ENCODE peak calls at places on chromosomes 5 and 9, in five cellular contexts. One of them, this sample, is unnamed.

GRCh38 chr5:54309751-54310432 is 481 bp downstream of the ARL15 start:
- DNase-seq in HuH-7: no peak
- DNase-seq in amygdala: peak; percentile 64
- DNase-seq in stimulated activated CD4-positive, alpha-beta T cell treated with anti-CD3 and anti-CD28 coated beads, Interleukin-4, amount 100 ng/mL, for 1 hour: peak; percentile 29
- DNase-seq in KBM-7: peak; percentile 53
- DNase-seq in this sample: no peak

GRCh38 chr9:124502711-124503702 is 4.2 kb downstream of the NR5A1 start:
- DNase-seq in HuH-7: no peak
- DNase-seq in amygdala: no peak
- DNase-seq in stimulated activated CD4-positive, alpha-beta T cell treated with anti-CD3 and anti-CD28 coated beads, Interleukin-4, amount 100 ng/mL, for 1 hour: no peak
- DNase-seq in KBM-7: no peak
- DNase-seq in this sample: no peak

GRCh38 chr9:125861405-125862063 is 114.4 kb downstream of the PBX3 start:
- DNase-seq in HuH-7: no peak
- DNase-seq in amygdala: no peak
- DNase-seq in stimulated activated CD4-positive, alpha-beta T cell treated with anti-CD3 and anti-CD28 coated beads, Interleukin-4, amount 100 ng/mL, for 1 hour: no peak
- DNase-seq in KBM-7: no peak
- DNase-seq in this sample: no peak

GRCh38 chr9:100096378-100096916 is 2.4 kb downstream of the ERP44 start:
- DNase-seq in HuH-7: no peak
- DNase-seq in amygdala: no peak
- DNase-seq in stimulated activated CD4-positive, alpha-beta T cell treated with anti-CD3 and anti-CD28 coated beads, Interleukin-4, amount 100 ng/mL, for 1 hour: no peak
- DNase-seq in KBM-7: no peak
- DNase-seq in this sample: no peak

GRCh38 chr5:153598099-153598498 is 107.6 kb downstream of the GRIA1 start:
- DNase-seq in HuH-7: no peak
- DNase-seq in amygdala: no peak
- DNase-seq in stimulated activated CD4-positive, alpha-beta T cell treated with anti-CD3 and anti-CD28 coated beads, Interleukin-4, amount 100 ng/mL, for 1 hour: no peak
- DNase-seq in KBM-7: no peak
- DNase-seq in this sample: no peak

GRCh38 chr5:116557669-116558271 is 16.9 kb downstream of the SEMA6A start:
- DNase-seq in HuH-7: no peak
- DNase-seq in amygdala: no peak
- DNase-seq in stimulated activated CD4-positive, alpha-beta T cell treated with anti-CD3 and anti-CD28 coated beads, Interleukin-4, amount 100 ng/mL, for 1 hour: no peak
- DNase-seq in KBM-7: peak; percentile 27
- DNase-seq in this sample: no peak

GRCh38 chr5:22764736-22765135 is 88.4 kb downstream of the CDH12 start:
- DNase-seq in HuH-7: no peak
- DNase-seq in amygdala: no peak
- DNase-seq in stimulated activated CD4-positive, alpha-beta T cell treated with anti-CD3 and anti-CD28 coated beads, Interleukin-4, amount 100 ng/mL, for 1 hour: no peak
- DNase-seq in KBM-7: no peak
- DNase-seq in this sample: no peak

GRCh38 chr5:113446358-113446927 is 11.7 kb upstream of the TSSK1B start:
- DNase-seq in HuH-7: no peak
- DNase-seq in amygdala: no peak
- DNase-seq in stimulated activated CD4-positive, alpha-beta T cell treated with anti-CD3 and anti-CD28 coated beads, Interleukin-4, amount 100 ng/mL, for 1 hour: no peak
- DNase-seq in KBM-7: no peak
- DNase-seq in this sample: no peak

GRCh38 chr9:94904806-94905205 is 178.3 kb downstream of the AOPEP start:
- DNase-seq in HuH-7: no peak
- DNase-seq in amygdala: no peak
- DNase-seq in stimulated activated CD4-positive, alpha-beta T cell treated with anti-CD3 and anti-CD28 coated beads, Interleukin-4, amount 100 ng/mL, for 1 hour: no peak
- DNase-seq in KBM-7: no peak
- DNase-seq in this sample: no peak

GRCh38 chr9:91837982-91838731 is 111.9 kb downstream of the ROR2 start:
- DNase-seq in HuH-7: no peak
- DNase-seq in amygdala: no peak
- DNase-seq in stimulated activated CD4-positive, alpha-beta T cell treated with anti-CD3 and anti-CD28 coated beads, Interleukin-4, amount 100 ng/mL, for 1 hour: no peak
- DNase-seq in KBM-7: no peak
- DNase-seq in this sample: no peak

This sample was measured in substantia nigra.